ENCODE peak calls at places on chromosome X, in ten cellular contexts. One of them, this sample, is unnamed.

GRCh38 chrX:19212037-19212436 is 89.8 kb upstream of the ADGRG2 start:
- DNase-seq in GM04504: no peak
- DNase-seq in NCI-H1105: no peak
- DNase-seq in globus pallidus: no peak
- DNase-seq in epithelial cell of proximal tubule: no peak
- DNase-seq in amniotic epithelial cell: no peak
- DNase-seq in SW480: no peak
- DNase-seq in activated T-helper 2 cell treated with anti-CD3 and anti-CD28 coated beads, Interferon-gamma antibody, Interleukin-2, Interleukin-4, amounts not matched to agents 10 μg/mL and 5 μg/mL and 100 μg/mL, durations not matched to agents 14 hours and 24 hours and 36 hours: no peak
- DNase-seq in upper lobe of left lung: no peak
- DNase-seq in A172: no peak
- DNase-seq in this sample: no peak

GRCh38 chrX:45485682-45486081 is 285.0 kb upstream of the DIPK2B start:
- DNase-seq in GM04504: no peak
- DNase-seq in NCI-H1105: no peak
- DNase-seq in globus pallidus: no peak
- DNase-seq in epithelial cell of proximal tubule: no peak
- DNase-seq in amniotic epithelial cell: peak; percentile 45
- DNase-seq in SW480: no peak
- DNase-seq in activated T-helper 2 cell treated with anti-CD3 and anti-CD28 coated beads, Interferon-gamma antibody, Interleukin-2, Interleukin-4, amounts not matched to agents 10 μg/mL and 5 μg/mL and 100 μg/mL, durations not matched to agents 14 hours and 24 hours and 36 hours: no peak
- DNase-seq in upper lobe of left lung: no peak
- DNase-seq in A172: peak; percentile 36
- DNase-seq in this sample: peak; percentile 73

GRCh38 chrX:30141966-30142365 is 73.4 kb upstream of the MAGEB2 start:
- DNase-seq in GM04504: no peak
- DNase-seq in NCI-H1105: peak; percentile 2
- DNase-seq in globus pallidus: peak; percentile 12
- DNase-seq in epithelial cell of proximal tubule: peak; percentile 23
- DNase-seq in amniotic epithelial cell: peak; percentile 52
- DNase-seq in SW480: peak; percentile 16
- DNase-seq in activated T-helper 2 cell treated with anti-CD3 and anti-CD28 coated beads, Interferon-gamma antibody, Interleukin-2, Interleukin-4, amounts not matched to agents 10 μg/mL and 5 μg/mL and 100 μg/mL, durations not matched to agents 14 hours and 24 hours and 36 hours: no peak
- DNase-seq in upper lobe of left lung: no peak
- DNase-seq in A172: peak; percentile 66
- DNase-seq in this sample: no peak

GRCh38 chrX:22383988-22384387 is 111.3 kb downstream of the CBLL2 start:
- DNase-seq in GM04504: no peak
- DNase-seq in NCI-H1105: no peak
- DNase-seq in globus pallidus: no peak
- DNase-seq in epithelial cell of proximal tubule: no peak
- DNase-seq in amniotic epithelial cell: no peak
- DNase-seq in SW480: no peak
- DNase-seq in activated T-helper 2 cell treated with anti-CD3 and anti-CD28 coated beads, Interferon-gamma antibody, Interleukin-2, Interleukin-4, amounts not matched to agents 10 μg/mL and 5 μg/mL and 100 μg/mL, durations not matched to agents 14 hours and 24 hours and 36 hours: no peak
- DNase-seq in upper lobe of left lung: no peak
- DNase-seq in A172: no peak
- DNase-seq in this sample: no peak

GRCh38 chrX:110395877-110396276 is 37.2 kb downstream of the RTL9 start:
- DNase-seq in GM04504: no peak
- DNase-seq in NCI-H1105: no peak
- DNase-seq in globus pallidus: no peak
- DNase-seq in epithelial cell of proximal tubule: no peak
- DNase-seq in amniotic epithelial cell: no peak
- DNase-seq in SW480: no peak
- DNase-seq in activated T-helper 2 cell treated with anti-CD3 and anti-CD28 coated beads, Interferon-gamma antibody, Interleukin-2, Interleukin-4, amounts not matched to agents 10 μg/mL and 5 μg/mL and 100 μg/mL, durations not matched to agents 14 hours and 24 hours and 36 hours: no peak
- DNase-seq in upper lobe of left lung: no peak
- DNase-seq in A172: no peak
- DNase-seq in this sample: no peak

GRCh38 chrX:37746268-37746931 is 33.5 kb upstream of the CYBB start:
- DNase-seq in GM04504: no peak
- DNase-seq in NCI-H1105: no peak
- DNase-seq in globus pallidus: no peak
- DNase-seq in epithelial cell of proximal tubule: no peak
- DNase-seq in amniotic epithelial cell: peak; percentile 33
- DNase-seq in SW480: peak; percentile 6
- DNase-seq in activated T-helper 2 cell treated with anti-CD3 and anti-CD28 coated beads, Interferon-gamma antibody, Interleukin-2, Interleukin-4, amounts not matched to agents 10 μg/mL and 5 μg/mL and 100 μg/mL, durations not matched to agents 14 hours and 24 hours and 36 hours: no peak
- DNase-seq in upper lobe of left lung: no peak
- DNase-seq in A172: peak; percentile 66
- DNase-seq in this sample: no peak

GRCh38 chrX:11103006-11103405 is 8.1 kb upstream of the HCCS start:
- DNase-seq in GM04504: no peak
- DNase-seq in NCI-H1105: no peak
- DNase-seq in globus pallidus: no peak
- DNase-seq in epithelial cell of proximal tubule: no peak
- DNase-seq in amniotic epithelial cell: no peak
- DNase-seq in SW480: no peak
- DNase-seq in activated T-helper 2 cell treated with anti-CD3 and anti-CD28 coated beads, Interferon-gamma antibody, Interleukin-2, Interleukin-4, amounts not matched to agents 10 μg/mL and 5 μg/mL and 100 μg/mL, durations not matched to agents 14 hours and 24 hours and 36 hours: no peak
- DNase-seq in upper lobe of left lung: no peak
- DNase-seq in A172: no peak
- DNase-seq in this sample: no peak

GRCh38 chrX:39935414-39936064 is 162.2 kb downstream of the BCOR start:
- DNase-seq in GM04504: no peak
- DNase-seq in NCI-H1105: no peak
- DNase-seq in globus pallidus: no peak
- DNase-seq in epithelial cell of proximal tubule: no peak
- DNase-seq in amniotic epithelial cell: no peak
- DNase-seq in SW480: no peak
- DNase-seq in activated T-helper 2 cell treated with anti-CD3 and anti-CD28 coated beads, Interferon-gamma antibody, Interleukin-2, Interleukin-4, amounts not matched to agents 10 μg/mL and 5 μg/mL and 100 μg/mL, durations not matched to agents 14 hours and 24 hours and 36 hours: no peak
- DNase-seq in upper lobe of left lung: no peak
- DNase-seq in A172: peak; percentile 66
- DNase-seq in this sample: no peak

GRCh38 chrX:139559383-139560042 is 29.0 kb downstream of the F9 start:
- DNase-seq in GM04504: peak; percentile 30
- DNase-seq in NCI-H1105: no peak
- DNase-seq in globus pallidus: peak; percentile 3
- DNase-seq in epithelial cell of proximal tubule: peak; percentile 18
- DNase-seq in amniotic epithelial cell: peak; percentile 72
- DNase-seq in SW480: peak; percentile 66
- DNase-seq in activated T-helper 2 cell treated with anti-CD3 and anti-CD28 coated beads, Interferon-gamma antibody, Interleukin-2, Interleukin-4, amounts not matched to agents 10 μg/mL and 5 μg/mL and 100 μg/mL, durations not matched to agents 14 hours and 24 hours and 36 hours: no peak
- DNase-seq in upper lobe of left lung: no peak
- DNase-seq in A172: peak; percentile 14
- DNase-seq in this sample: peak; percentile 40

GRCh38 chrX:65926095-65927019 is 113.5 kb downstream of the VSIG4 start:
- DNase-seq in GM04504: no peak
- DNase-seq in NCI-H1105: no peak
- DNase-seq in globus pallidus: no peak
- DNase-seq in epithelial cell of proximal tubule: no peak
- DNase-seq in amniotic epithelial cell: no peak
- DNase-seq in SW480: peak; percentile 4
- DNase-seq in activated T-helper 2 cell treated with anti-CD3 and anti-CD28 coated beads, Interferon-gamma antibody, Interleukin-2, Interleukin-4, amounts not matched to agents 10 μg/mL and 5 μg/mL and 100 μg/mL, durations not matched to agents 14 hours and 24 hours and 36 hours: peak; percentile 47
- DNase-seq in upper lobe of left lung: no peak
- DNase-seq in A172: no peak
- DNase-seq in this sample: peak; percentile 11

GRCh38 chrX:129779747-129780146 is at the start of gene SASH3:
- DNase-seq in GM04504: no peak
- DNase-seq in NCI-H1105: no peak
- DNase-seq in globus pallidus: peak; percentile 23
- DNase-seq in epithelial cell of proximal tubule: no peak
- DNase-seq in amniotic epithelial cell: no peak
- DNase-seq in SW480: no peak
- DNase-seq in activated T-helper 2 cell treated with anti-CD3 and anti-CD28 coated beads, Interferon-gamma antibody, Interleukin-2, Interleukin-4, amounts not matched to agents 10 μg/mL and 5 μg/mL and 100 μg/mL, durations not matched to agents 14 hours and 24 hours and 36 hours: peak; percentile 61
- DNase-seq in upper lobe of left lung: peak; percentile 84
- DNase-seq in A172: no peak
- DNase-seq in this sample: peak; percentile 48

GRCh38 chrX:40132751-40133150 is 35.0 kb upstream of the BCOR start:
- DNase-seq in GM04504: peak; percentile 70
- DNase-seq in NCI-H1105: no peak
- DNase-seq in globus pallidus: no peak
- DNase-seq in epithelial cell of proximal tubule: no peak
- DNase-seq in amniotic epithelial cell: peak; percentile 81
- DNase-seq in SW480: no peak
- DNase-seq in activated T-helper 2 cell treated with anti-CD3 and anti-CD28 coated beads, Interferon-gamma antibody, Interleukin-2, Interleukin-4, amounts not matched to agents 10 μg/mL and 5 μg/mL and 100 μg/mL, durations not matched to agents 14 hours and 24 hours and 36 hours: no peak
- DNase-seq in upper lobe of left lung: peak; percentile 75
- DNase-seq in A172: peak; percentile 85
- DNase-seq in this sample: peak; percentile 80

GRCh38 chrX:6226646-6227444 is 1.8 kb downstream of the NLGN4X start:
- DNase-seq in GM04504: no peak
- DNase-seq in NCI-H1105: no peak
- DNase-seq in globus pallidus: peak; percentile 3
- DNase-seq in epithelial cell of proximal tubule: no peak
- DNase-seq in amniotic epithelial cell: no peak
- DNase-seq in SW480: no peak
- DNase-seq in activated T-helper 2 cell treated with anti-CD3 and anti-CD28 coated beads, Interferon-gamma antibody, Interleukin-2, Interleukin-4, amounts not matched to agents 10 μg/mL and 5 μg/mL and 100 μg/mL, durations not matched to agents 14 hours and 24 hours and 36 hours: no peak
- DNase-seq in upper lobe of left lung: no peak
- DNase-seq in A172: no peak
- DNase-seq in this sample: no peak

GRCh38 chrX:48002929-48003328 is 860 bp downstream of the ZNF182 start:
- DNase-seq in GM04504: no peak
- DNase-seq in NCI-H1105: no peak
- DNase-seq in globus pallidus: no peak
- DNase-seq in epithelial cell of proximal tubule: no peak
- DNase-seq in amniotic epithelial cell: no peak
- DNase-seq in SW480: no peak
- DNase-seq in activated T-helper 2 cell treated with anti-CD3 and anti-CD28 coated beads, Interferon-gamma antibody, Interleukin-2, Interleukin-4, amounts not matched to agents 10 μg/mL and 5 μg/mL and 100 μg/mL, durations not matched to agents 14 hours and 24 hours and 36 hours: no peak
- DNase-seq in upper lobe of left lung: no peak
- DNase-seq in A172: no peak
- DNase-seq in this sample: no peak

GRCh38 chrX:15820106-15821073 is 30.1 kb downstream of the ZRSR2 start:
- DNase-seq in GM04504: no peak
- DNase-seq in NCI-H1105: no peak
- DNase-seq in globus pallidus: peak; percentile 11
- DNase-seq in epithelial cell of proximal tubule: no peak
- DNase-seq in amniotic epithelial cell: no peak
- DNase-seq in SW480: peak; percentile 2
- DNase-seq in activated T-helper 2 cell treated with anti-CD3 and anti-CD28 coated beads, Interferon-gamma antibody, Interleukin-2, Interleukin-4, amounts not matched to agents 10 μg/mL and 5 μg/mL and 100 μg/mL, durations not matched to agents 14 hours and 24 hours and 36 hours: no peak
- DNase-seq in upper lobe of left lung: no peak
- DNase-seq in A172: peak; percentile 22
- DNase-seq in this sample: no peak

GRCh38 chrX:267771-268261 is 13.4 kb upstream of the PLCXD1 start:
- DNase-seq in GM04504: no peak
- DNase-seq in NCI-H1105: no peak
- DNase-seq in globus pallidus: no peak
- DNase-seq in epithelial cell of proximal tubule: no peak
- DNase-seq in amniotic epithelial cell: no peak
- DNase-seq in SW480: no peak
- DNase-seq in activated T-helper 2 cell treated with anti-CD3 and anti-CD28 coated beads, Interferon-gamma antibody, Interleukin-2, Interleukin-4, amounts not matched to agents 10 μg/mL and 5 μg/mL and 100 μg/mL, durations not matched to agents 14 hours and 24 hours and 36 hours: peak; percentile 5
- DNase-seq in upper lobe of left lung: peak; percentile 17
- DNase-seq in A172: no peak
- DNase-seq in this sample: peak; percentile 36

GRCh38 chrX:16278927-16279326 is 111.6 kb downstream of the MAGEB17 start:
- DNase-seq in GM04504: no peak
- DNase-seq in NCI-H1105: no peak
- DNase-seq in globus pallidus: no peak
- DNase-seq in epithelial cell of proximal tubule: no peak
- DNase-seq in amniotic epithelial cell: no peak
- DNase-seq in SW480: peak; percentile 2
- DNase-seq in activated T-helper 2 cell treated with anti-CD3 and anti-CD28 coated beads, Interferon-gamma antibody, Interleukin-2, Interleukin-4, amounts not matched to agents 10 μg/mL and 5 μg/mL and 100 μg/mL, durations not matched to agents 14 hours and 24 hours and 36 hours: no peak
- DNase-seq in upper lobe of left lung: no peak
- DNase-seq in A172: no peak
- DNase-seq in this sample: peak; percentile 2

GRCh38 chrX:53817548-53817947 is 131.0 kb upstream of the HUWE1 start:
- DNase-seq in GM04504: no peak
- DNase-seq in NCI-H1105: no peak
- DNase-seq in globus pallidus: no peak
- DNase-seq in epithelial cell of proximal tubule: no peak
- DNase-seq in amniotic epithelial cell: no peak
- DNase-seq in SW480: no peak
- DNase-seq in activated T-helper 2 cell treated with anti-CD3 and anti-CD28 coated beads, Interferon-gamma antibody, Interleukin-2, Interleukin-4, amounts not matched to agents 10 μg/mL and 5 μg/mL and 100 μg/mL, durations not matched to agents 14 hours and 24 hours and 36 hours: no peak
- DNase-seq in upper lobe of left lung: no peak
- DNase-seq in A172: no peak
- DNase-seq in this sample: no peak

GRCh38 chrX:38798956-38799355 is 2.3 kb upstream of the MID1IP1 start:
- DNase-seq in GM04504: no peak
- DNase-seq in NCI-H1105: no peak
- DNase-seq in globus pallidus: no peak
- DNase-seq in epithelial cell of proximal tubule: no peak
- DNase-seq in amniotic epithelial cell: peak; percentile 27
- DNase-seq in SW480: no peak
- DNase-seq in activated T-helper 2 cell treated with anti-CD3 and anti-CD28 coated beads, Interferon-gamma antibody, Interleukin-2, Interleukin-4, amounts not matched to agents 10 μg/mL and 5 μg/mL and 100 μg/mL, durations not matched to agents 14 hours and 24 hours and 36 hours: no peak
- DNase-seq in upper lobe of left lung: no peak
- DNase-seq in A172: peak; percentile 64
- DNase-seq in this sample: no peak

GRCh38 chrX:13167444-13168207 is 123.2 kb upstream of the FAM9C start:
- DNase-seq in GM04504: peak; percentile 23
- DNase-seq in NCI-H1105: no peak
- DNase-seq in globus pallidus: peak; percentile 35
- DNase-seq in epithelial cell of proximal tubule: no peak
- DNase-seq in amniotic epithelial cell: no peak
- DNase-seq in SW480: no peak
- DNase-seq in activated T-helper 2 cell treated with anti-CD3 and anti-CD28 coated beads, Interferon-gamma antibody, Interleukin-2, Interleukin-4, amounts not matched to agents 10 μg/mL and 5 μg/mL and 100 μg/mL, durations not matched to agents 14 hours and 24 hours and 36 hours: no peak
- DNase-seq in upper lobe of left lung: no peak
- DNase-seq in A172: no peak
- DNase-seq in this sample: no peak

GRCh38 chrX:79080131-79080530 is 64.4 kb upstream of the GPR174 start:
- DNase-seq in GM04504: no peak
- DNase-seq in NCI-H1105: no peak
- DNase-seq in globus pallidus: no peak
- DNase-seq in epithelial cell of proximal tubule: no peak
- DNase-seq in amniotic epithelial cell: peak; percentile 11
- DNase-seq in SW480: no peak
- DNase-seq in activated T-helper 2 cell treated with anti-CD3 and anti-CD28 coated beads, Interferon-gamma antibody, Interleukin-2, Interleukin-4, amounts not matched to agents 10 μg/mL and 5 μg/mL and 100 μg/mL, durations not matched to agents 14 hours and 24 hours and 36 hours: no peak
- DNase-seq in upper lobe of left lung: no peak
- DNase-seq in A172: no peak
- DNase-seq in this sample: no peak

GRCh38 chrX:10555846-10556245 is 64.5 kb downstream of the MID1 start:
- DNase-seq in GM04504: no peak
- DNase-seq in NCI-H1105: no peak
- DNase-seq in globus pallidus: no peak
- DNase-seq in epithelial cell of proximal tubule: no peak
- DNase-seq in amniotic epithelial cell: no peak
- DNase-seq in SW480: no peak
- DNase-seq in activated T-helper 2 cell treated with anti-CD3 and anti-CD28 coated beads, Interferon-gamma antibody, Interleukin-2, Interleukin-4, amounts not matched to agents 10 μg/mL and 5 μg/mL and 100 μg/mL, durations not matched to agents 14 hours and 24 hours and 36 hours: no peak
- DNase-seq in upper lobe of left lung: no peak
- DNase-seq in A172: no peak
- DNase-seq in this sample: no peak

GRCh38 chrX:14697453-14697852 is 168.1 kb downstream of the GLRA2 start:
- DNase-seq in GM04504: no peak
- DNase-seq in NCI-H1105: peak; percentile 10
- DNase-seq in globus pallidus: no peak
- DNase-seq in epithelial cell of proximal tubule: no peak
- DNase-seq in amniotic epithelial cell: peak; percentile 6
- DNase-seq in SW480: peak; percentile 29
- DNase-seq in activated T-helper 2 cell treated with anti-CD3 and anti-CD28 coated beads, Interferon-gamma antibody, Interleukin-2, Interleukin-4, amounts not matched to agents 10 μg/mL and 5 μg/mL and 100 μg/mL, durations not matched to agents 14 hours and 24 hours and 36 hours: no peak
- DNase-seq in upper lobe of left lung: peak; percentile 22
- DNase-seq in A172: peak; percentile 54
- DNase-seq in this sample: peak; percentile 26

GRCh38 chrX:11533211-11533651 is 132.5 kb downstream of the ARHGAP6 start:
- DNase-seq in GM04504: peak; percentile 61
- DNase-seq in NCI-H1105: peak; percentile 59
- DNase-seq in globus pallidus: peak; percentile 60
- DNase-seq in epithelial cell of proximal tubule: peak; percentile 39
- DNase-seq in amniotic epithelial cell: peak; percentile 75
- DNase-seq in SW480: peak; percentile 89
- DNase-seq in activated T-helper 2 cell treated with anti-CD3 and anti-CD28 coated beads, Interferon-gamma antibody, Interleukin-2, Interleukin-4, amounts not matched to agents 10 μg/mL and 5 μg/mL and 100 μg/mL, durations not matched to agents 14 hours and 24 hours and 36 hours: no peak
- DNase-seq in upper lobe of left lung: no peak
- DNase-seq in A172: peak; percentile 81
- DNase-seq in this sample: peak; percentile 66

GRCh38 chrX:6898371-6898770 is 249.1 kb upstream of the STS start:
- DNase-seq in GM04504: no peak
- DNase-seq in NCI-H1105: no peak
- DNase-seq in globus pallidus: no peak
- DNase-seq in epithelial cell of proximal tubule: no peak
- DNase-seq in amniotic epithelial cell: no peak
- DNase-seq in SW480: no peak
- DNase-seq in activated T-helper 2 cell treated with anti-CD3 and anti-CD28 coated beads, Interferon-gamma antibody, Interleukin-2, Interleukin-4, amounts not matched to agents 10 μg/mL and 5 μg/mL and 100 μg/mL, durations not matched to agents 14 hours and 24 hours and 36 hours: no peak
- DNase-seq in upper lobe of left lung: no peak
- DNase-seq in A172: no peak
- DNase-seq in this sample: no peak

GRCh38 chrX:48897157-48897620 is 379 bp downstream of the TIMM17B start:
- DNase-seq in GM04504: no peak
- DNase-seq in NCI-H1105: peak; percentile 74
- DNase-seq in globus pallidus: peak; percentile 34
- DNase-seq in epithelial cell of proximal tubule: no peak
- DNase-seq in amniotic epithelial cell: peak; percentile 59
- DNase-seq in SW480: peak; percentile 89
- DNase-seq in activated T-helper 2 cell treated with anti-CD3 and anti-CD28 coated beads, Interferon-gamma antibody, Interleukin-2, Interleukin-4, amounts not matched to agents 10 μg/mL and 5 μg/mL and 100 μg/mL, durations not matched to agents 14 hours and 24 hours and 36 hours: peak; percentile 46
- DNase-seq in upper lobe of left lung: peak; percentile 84
- DNase-seq in A172: peak; percentile 69
- DNase-seq in this sample: peak; percentile 79

GRCh38 chrX:19889582-19890342 is 2.4 kb upstream of the SH3KBP1 start:
- DNase-seq in GM04504: no peak
- DNase-seq in NCI-H1105: no peak
- DNase-seq in globus pallidus: no peak
- DNase-seq in epithelial cell of proximal tubule: peak; percentile 46
- DNase-seq in amniotic epithelial cell: peak; percentile 91
- DNase-seq in SW480: peak; percentile 88
- DNase-seq in activated T-helper 2 cell treated with anti-CD3 and anti-CD28 coated beads, Interferon-gamma antibody, Interleukin-2, Interleukin-4, amounts not matched to agents 10 μg/mL and 5 μg/mL and 100 μg/mL, durations not matched to agents 14 hours and 24 hours and 36 hours: peak; percentile 11
- DNase-seq in upper lobe of left lung: no peak
- DNase-seq in A172: peak; percentile 89
- DNase-seq in this sample: no peak

GRCh38 chrX:140664939-140665338 is 44.6 kb upstream of the LINC00632 start:
- DNase-seq in GM04504: no peak
- DNase-seq in NCI-H1105: no peak
- DNase-seq in globus pallidus: peak; percentile 37
- DNase-seq in epithelial cell of proximal tubule: no peak
- DNase-seq in amniotic epithelial cell: peak; percentile 24
- DNase-seq in SW480: peak; percentile 33
- DNase-seq in activated T-helper 2 cell treated with anti-CD3 and anti-CD28 coated beads, Interferon-gamma antibody, Interleukin-2, Interleukin-4, amounts not matched to agents 10 μg/mL and 5 μg/mL and 100 μg/mL, durations not matched to agents 14 hours and 24 hours and 36 hours: no peak
- DNase-seq in upper lobe of left lung: no peak
- DNase-seq in A172: peak; percentile 1
- DNase-seq in this sample: no peak

This sample was measured in small intestine.